ENCODE peak calls at places on chromosomes 4 and X, in seven cellular contexts. R is transverse colon, T is tibial nerve, Y is pancreas, S is MM.1S, O is heart left ventricle, I is GM06990. H is an unnamed sample.

GRCh38 chrX:28920554-28920953 is 333.3 kb downstream of the IL1RAPL1 start:
- DNase-seq in T (no peak), R (no peak), S (no peak), O (no peak), I (no peak), Y (no peak), H (no peak)

GRCh38 chrX:73992019-73992418 is 312.0 kb upstream of the ZCCHC13 start:
- DNase-seq in R (no peak), O (no peak), I (no peak), T (no peak), Y (no peak), S (no peak), H (no peak)

GRCh38 chrX:1928805-1929204 is 313.9 kb downstream of the ASMT start:
- DNase-seq in O (no peak), T (no peak), Y (no peak), R (no peak), I (no peak), S (no peak), H (no peak)

GRCh38 chrX:11908371-11908770 is 150.3 kb downstream of the MSL3 start:
- DNase-seq in T (no peak), O (no peak), I (peak), Y (no peak), R (no peak), S (no peak), H (no peak)

GRCh38 chrX:139008185-139008584 is 296.7 kb upstream of the FGF13 start:
- DNase-seq in I (no peak), O (no peak), R (no peak), Y (no peak), T (no peak), S (no peak), H (no peak)

GRCh38 chr4:68271851-68272756 is 26.6 kb upstream of the TMPRSS11B start:
- DNase-seq in O (no peak), Y (no peak), I (peak), T (peak), S (peak), R (no peak), H (peak)

GRCh38 chr4:71167083-71167482 is 171.7 kb upstream of the SLC4A4 start:
- DNase-seq in Y (no peak), I (no peak), O (no peak), R (no peak), T (no peak), S (no peak), H (no peak)

GRCh38 chrX:70494441-70494840 is 49.8 kb downstream of the DLG3 start:
- DNase-seq in T (no peak), R (no peak), O (no peak), I (no peak), S (no peak), Y (no peak), H (no peak)

GRCh38 chr4:71941001-71941400 is 90.8 kb upstream of the NPFFR2 start:
- DNase-seq in T (no peak), O (no peak), I (no peak), R (peak), S (peak), Y (peak), H (peak)

GRCh38 chr4:2755821-2756690 is at the start of gene TNIP2:
- DNase-seq in T (peak), S (peak), O (peak), Y (peak), I (peak), R (peak), H (peak)

GRCh38 chr4:108751321-108751720 is 11.5 kb downstream of the ETNPPL start:
- DNase-seq in T (no peak), S (peak), Y (no peak), R (no peak), I (no peak), O (no peak), H (no peak)

GRCh38 chrX:9148626-9149385 is 114.9 kb upstream of the FAM9B start:
- DNase-seq in S (no peak), R (no peak), Y (no peak), T (no peak), O (no peak), I (no peak), H (peak)

GRCh38 chrX:112731793-112732192 is 52.1 kb upstream of the LHFPL1 start:
- DNase-seq in Y (no peak), T (no peak), O (no peak), R (no peak), I (no peak), S (peak), H (peak)

GRCh38 chrX:116378961-116379360 is 57.4 kb upstream of the SLC6A14 start:
- DNase-seq in Y (no peak), I (no peak), T (no peak), R (no peak), S (no peak), O (no peak), H (no peak)
- H3K4me3 ChIP-seq in Y (no peak), I (no peak), T (no peak), R (no peak), S (no peak), O (no peak), H (no peak)

GRCh38 chrX:40152173-40152705 is 54.5 kb upstream of the BCOR start:
- DNase-seq in I (no peak), T (no peak), O (peak), S (no peak), R (peak), Y (no peak), H (no peak)
- H3K4me3 ChIP-seq in I (no peak), T (peak), O (peak), S (no peak), R (peak), Y (peak), H (peak)

GRCh38 chr4:88758264-88758663 is 60.6 kb upstream of the NAP1L5 start:
- DNase-seq in I (no peak), Y (no peak), T (no peak), O (no peak), R (no peak), S (no peak), H (no peak)

GRCh38 chr4:88761342-88761741 is 63.7 kb upstream of the NAP1L5 start:
- DNase-seq in I (no peak), S (no peak), R (no peak), T (no peak), Y (no peak), O (no peak), H (no peak)

GRCh38 chr4:88757067-88757466 is 59.4 kb upstream of the NAP1L5 start:
- DNase-seq in R (no peak), T (no peak), Y (no peak), I (no peak), O (no peak), S (no peak), H (no peak)

GRCh38 chr4:88757776-88758175 is 60.1 kb upstream of the NAP1L5 start:
- DNase-seq in S (no peak), Y (no peak), R (no peak), T (no peak), I (no peak), O (no peak), H (no peak)

GRCh38 chr4:88759039-88759631 is 61.5 kb upstream of the NAP1L5 start:
- DNase-seq in S (no peak), O (no peak), I (no peak), T (no peak), R (no peak), Y (no peak), H (peak)
- H3K4me3 ChIP-seq in S (no peak), O (peak), I (no peak), T (peak), R (no peak), Y (no peak), H (no peak)

GRCh38 chr4:106222548-106222947 is 93.5 kb downstream of the TBCK start:
- DNase-seq in T (no peak), O (no peak), R (no peak), Y (no peak), I (no peak), S (no peak), H (no peak)
- H3K4me3 ChIP-seq in T (no peak), O (no peak), R (no peak), Y (no peak), I (no peak), S (no peak), H (no peak)

GRCh38 chrX:47628980-47629379 is 750 bp downstream of the CFP start:
- DNase-seq in T (no peak), Y (no peak), I (no peak), O (no peak), S (no peak), R (no peak), H (no peak)

GRCh38 chrX:47625365-47625764 is 4.4 kb downstream of the CFP start:
- DNase-seq in T (no peak), S (no peak), Y (no peak), O (no peak), R (no peak), I (no peak), H (no peak)

GRCh38 chrX:47632664-47633063 is 2.9 kb upstream of the CFP start:
- DNase-seq in O (no peak), Y (no peak), I (no peak), T (no peak), S (no peak), R (no peak), H (no peak)

GRCh38 chrX:47631676-47632075 is 1.9 kb upstream of the CFP start:
- DNase-seq in R (no peak), Y (no peak), S (no peak), I (no peak), O (no peak), T (no peak), H (no peak)

DNA sequence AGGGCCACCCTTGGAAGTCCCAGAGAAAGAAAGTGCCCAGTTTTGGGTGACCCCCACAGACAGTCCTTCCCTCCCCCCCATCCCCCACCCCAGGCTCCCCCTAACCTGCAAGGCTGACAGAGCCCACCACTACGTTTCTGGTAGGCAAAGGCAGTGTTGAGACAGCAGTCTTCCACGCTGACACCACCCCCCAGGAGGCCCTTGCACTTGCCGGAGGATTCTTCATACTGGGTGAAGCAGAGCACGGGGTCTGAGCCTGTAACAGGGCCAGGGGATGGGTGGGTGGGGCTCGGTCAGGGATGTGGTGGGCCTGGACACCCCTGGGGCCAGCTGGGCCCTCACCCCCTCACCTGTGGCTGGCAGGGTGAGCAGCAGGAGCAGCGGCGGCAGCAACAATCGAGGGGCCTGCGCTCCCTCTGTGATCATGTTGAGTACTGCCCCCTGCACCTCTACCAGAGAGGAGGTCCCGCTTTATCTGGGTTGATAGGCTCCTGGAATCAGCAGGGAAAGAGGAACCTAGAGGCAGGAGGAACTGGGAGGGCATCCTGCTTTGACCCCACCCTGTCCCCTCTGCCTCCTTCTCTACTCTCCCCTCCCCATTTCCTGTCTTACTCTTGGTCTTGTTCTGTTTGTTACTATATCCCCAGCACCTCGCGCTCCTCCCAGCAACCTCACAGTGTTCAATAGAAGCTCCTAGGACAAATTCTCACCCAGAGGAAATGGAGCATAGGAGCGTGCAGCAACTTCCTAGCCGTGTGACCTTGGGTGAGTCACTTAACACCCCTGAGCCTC is at the start of gene CFP:
- DNase-seq in Y (no peak), S (no peak), O (no peak), R (no peak), I (no peak), T (no peak), H (no peak)
- H3K4me3 ChIP-seq in Y (no peak), S (no peak), O (no peak), R (no peak), I (no peak), T (no peak), H (no peak)

GRCh38 chr4:173531085-173531965 is 1.3 kb upstream of the HAND2 start:
- DNase-seq in T (no peak), Y (no peak), S (no peak), O (peak), R (peak), I (no peak), H (no peak)

GRCh38 chr4:173529505-173530325 is at the start of gene HAND2:
- DNase-seq in T (no peak), R (peak), O (peak), I (no peak), Y (no peak), S (no peak), H (peak)

GRCh38 chr4:173528378-173529321 is 1.4 kb downstream of the HAND2 start:
- DNase-seq in R (no peak), T (no peak), I (no peak), Y (no peak), S (no peak), O (peak), H (peak)

GRCh38 chr4:173532725-173533511 is 2.9 kb upstream of the HAND2 start:
- DNase-seq in S (no peak), R (no peak), Y (no peak), O (no peak), T (no peak), I (no peak), H (no peak)

GRCh38 chr4:173530326-173531062 is 465 bp upstream of the HAND2 start:
- DNase-seq in R (no peak), S (no peak), T (no peak), O (no peak), Y (no peak), I (no peak), H (no peak)
- H3K4me3 ChIP-seq in R (peak), S (no peak), T (peak), O (peak), Y (peak), I (no peak), H (peak)

DNA sequence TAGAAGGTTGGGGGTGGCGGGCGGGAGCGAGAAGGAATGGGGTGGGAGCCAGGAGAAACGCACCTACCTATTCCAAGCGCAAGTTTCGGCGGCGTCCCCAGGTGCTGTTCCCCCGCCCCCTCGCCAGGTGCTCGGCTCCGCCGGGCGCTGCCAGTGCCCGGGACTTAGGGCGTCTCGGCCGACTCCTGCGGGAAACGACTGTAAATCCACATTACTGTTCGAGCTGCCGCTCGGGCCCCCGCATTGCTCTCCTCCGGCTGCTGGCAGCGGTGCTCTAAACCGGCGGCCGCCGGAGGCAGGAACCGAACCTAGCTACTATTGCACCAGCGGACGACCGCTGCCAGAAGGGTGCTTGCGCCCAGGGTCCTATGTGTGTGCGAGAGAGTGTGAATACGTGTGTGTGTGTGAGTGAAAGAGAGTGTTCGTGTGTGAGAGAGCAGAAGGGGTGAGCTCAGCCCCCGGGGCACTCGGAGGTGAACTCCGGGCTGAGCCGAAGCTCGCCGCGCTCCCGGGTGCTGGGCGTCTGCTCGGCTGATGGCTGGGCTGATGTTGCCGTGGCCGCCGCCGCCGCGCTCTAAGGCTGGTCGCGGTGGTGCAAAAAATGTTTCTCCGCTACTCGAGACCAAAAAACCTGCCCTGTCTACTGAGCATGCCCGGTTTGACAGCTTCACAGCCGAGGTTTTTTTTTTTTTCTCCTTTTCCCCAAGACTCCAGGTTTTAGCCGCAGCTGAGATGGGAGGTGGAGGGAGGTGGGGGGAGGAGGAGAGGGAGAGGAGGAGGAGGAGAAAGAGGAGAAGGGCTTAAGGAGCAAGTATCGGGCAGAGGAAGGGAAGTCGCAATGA is 115.7 kb upstream of the TEX13C start:
- DNase-seq in I (no peak), R (no peak), Y (no peak), S (peak), T (no peak), O (peak), H (peak)
- H3K4me3 ChIP-seq in I (no peak), R (peak), Y (no peak), S (peak), T (peak), O (peak), H (no peak)

DNA sequence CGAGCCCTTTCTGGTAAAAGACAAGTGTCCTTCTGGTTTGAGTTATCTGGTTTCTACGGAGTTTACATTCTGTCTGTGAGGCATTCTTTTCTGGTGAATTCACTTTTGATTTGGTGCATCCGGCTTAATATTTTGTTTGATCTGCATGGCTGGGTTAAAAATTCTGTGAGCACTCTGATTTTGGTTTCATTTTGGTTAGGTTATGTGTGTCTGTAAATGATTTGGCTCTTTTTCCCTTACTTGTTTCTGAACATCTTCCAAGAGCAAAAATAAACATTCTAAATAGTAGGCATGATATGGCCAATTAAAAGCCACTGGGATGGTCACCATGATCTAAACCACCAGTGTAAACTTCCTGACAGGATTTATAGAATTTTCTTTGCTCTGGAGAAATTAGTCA is 85.7 kb upstream of the PTPN13 start:
- DNase-seq in O (no peak), S (no peak), R (no peak), I (no peak), T (no peak), Y (no peak), H (peak)
- H3K4me3 ChIP-seq in O (no peak), S (no peak), R (no peak), I (no peak), T (peak), Y (no peak), H (peak)

H was measured in AG10803.